ENCODE peak calls at places on chromosomes 12 and 14, in six cellular contexts. W is AG10803, O is kidney, V is dorsolateral prefrontal cortex, I is cardiac muscle cell, L is neural progenitor cell. E is an unnamed sample.
A peak's percentile ranks its signal among the peaks of the same experiment; 100 is the strongest.

GRCh38 chr12:74598819-74599218 is 61.2 kb downstream of the ATXN7L3B start:
- DNase-seq in O (no peak), W (no peak), I (no peak), L (no peak), V (no peak), E (no peak)

GRCh38 chr14:74563621-74564159 is 48.3 kb downstream of the LTBP2 start:
- DNase-seq in I (no peak), W (no peak), L (no peak), O (no peak), V (no peak), E (no peak)

GRCh38 chr14:63727231-63727735 is 582 bp downstream of the SGPP1 start:
- DNase-seq in W (peak; percentile 40), L (peak; percentile 26), O (peak; percentile 85), V (peak; percentile 54), I (peak; percentile 69), E (peak; percentile 34)

GRCh38 chr12:97512696-97513095 is 50.1 kb downstream of the RMST start:
- DNase-seq in O (no peak), I (no peak), V (no peak), L (no peak), W (no peak), E (no peak)

GRCh38 chr12:21650997-21651396 is 6.6 kb downstream of the LDHB start:
- DNase-seq in W (no peak), V (no peak), I (no peak), L (no peak), O (no peak), E (no peak)

GRCh38 chr12:25694072-25694471 is 141.0 kb upstream of the LMNTD1 start:
- DNase-seq in W (peak; percentile 74), L (no peak), V (no peak), O (no peak), I (no peak), E (peak; percentile 25)

GRCh38 chr14:90820958-90821357 is 4.7 kb upstream of the TTC7B start:
- DNase-seq in L (no peak), W (peak; percentile 29), O (no peak), I (no peak), V (no peak), E (no peak)

GRCh38 chr12:21656931-21657335 is 709 bp downstream of the LDHB start:
- DNase-seq in V (peak; percentile 45), W (peak; percentile 38), O (no peak), L (peak; percentile 31), I (peak; percentile 53), E (no peak)

GRCh38 chr12:5096241-5096880 is 52.7 kb downstream of the KCNA5 start:
- DNase-seq in W (peak; percentile 80), L (no peak), I (peak; percentile 47), V (peak; percentile 40), O (no peak), E (no peak)

GRCh38 chr14:82387699-82388098 is 854.0 kb upstream of the SEL1L start:
- DNase-seq in L (no peak), W (no peak), O (no peak), V (no peak), I (no peak), E (no peak)

GRCh38 chr14:105388110-105388951 is 10.0 kb upstream of the TEX22 start:
- DNase-seq in L (no peak), O (peak; percentile 69), W (no peak), I (no peak), V (no peak), E (no peak)

GRCh38 chr12:48812389-48812788 is 5.9 kb upstream of the CACNB3 start:
- DNase-seq in W (no peak), I (no peak), V (no peak), L (no peak), O (no peak), E (no peak)

GRCh38 chr12:107519906-107520859 is 165.4 kb upstream of the PWP1 start:
- DNase-seq in I (no peak), O (no peak), W (no peak), L (no peak), V (no peak), E (no peak)

GRCh38 chr12:107521826-107522355 is 163.7 kb upstream of the PWP1 start:
- DNase-seq in V (no peak), I (no peak), L (no peak), O (no peak), W (no peak), E (no peak)

GRCh38 chr12:107525063-107525718 is 160.4 kb upstream of the PWP1 start:
- DNase-seq in W (no peak), L (no peak), O (no peak), V (no peak), I (no peak), E (no peak)

GRCh38 chr12:107523760-107524558 is 161.6 kb upstream of the PWP1 start:
- DNase-seq in I (no peak), W (no peak), V (no peak), L (no peak), O (no peak), E (no peak)

DNA sequence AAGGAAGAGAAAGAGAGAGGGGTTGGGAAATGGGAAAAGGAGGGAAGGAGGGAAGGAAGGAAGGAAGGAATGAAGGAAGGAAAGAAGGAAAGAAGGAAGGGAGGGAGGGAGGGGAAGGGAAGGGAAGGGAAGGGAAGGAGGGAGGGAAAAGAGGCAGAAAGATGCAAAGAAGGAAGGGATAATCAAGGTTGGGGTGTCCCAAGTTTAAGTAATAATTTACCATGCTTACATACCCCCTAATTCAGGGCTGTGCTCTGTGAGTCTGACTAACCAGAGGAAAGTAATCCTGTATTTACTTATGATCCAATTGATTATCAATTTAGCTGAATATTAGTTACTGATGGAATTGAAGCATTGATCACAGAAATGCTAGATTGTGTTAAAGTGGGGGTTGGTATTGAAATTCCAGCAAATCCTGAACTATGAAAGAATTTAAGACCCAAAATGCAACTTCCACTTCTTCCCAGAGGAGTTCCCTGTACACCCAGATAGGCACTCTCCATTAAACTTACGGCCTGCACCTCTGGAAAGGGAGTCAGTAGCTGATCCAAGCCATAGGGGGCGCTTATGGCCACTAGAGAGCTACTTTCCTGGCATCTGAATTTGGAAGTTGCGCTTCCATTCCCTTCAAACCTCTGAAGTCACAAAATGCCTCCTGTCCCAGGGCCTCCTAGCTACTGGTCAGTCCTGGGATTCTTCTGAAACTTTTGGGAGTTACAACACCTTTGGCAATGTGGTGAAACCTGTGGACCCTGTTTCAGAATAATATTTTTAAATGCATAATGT is 162.7 kb upstream of the PWP1 start:
- DNase-seq in W (no peak), O (no peak), V (no peak), I (peak; percentile 6), L (peak; percentile 61), E (no peak)
- TF ChIP-seq CTCF in W (no peak), O (no peak), V (no peak), I (no peak), L (peak; percentile 63), E (no peak)

DNA sequence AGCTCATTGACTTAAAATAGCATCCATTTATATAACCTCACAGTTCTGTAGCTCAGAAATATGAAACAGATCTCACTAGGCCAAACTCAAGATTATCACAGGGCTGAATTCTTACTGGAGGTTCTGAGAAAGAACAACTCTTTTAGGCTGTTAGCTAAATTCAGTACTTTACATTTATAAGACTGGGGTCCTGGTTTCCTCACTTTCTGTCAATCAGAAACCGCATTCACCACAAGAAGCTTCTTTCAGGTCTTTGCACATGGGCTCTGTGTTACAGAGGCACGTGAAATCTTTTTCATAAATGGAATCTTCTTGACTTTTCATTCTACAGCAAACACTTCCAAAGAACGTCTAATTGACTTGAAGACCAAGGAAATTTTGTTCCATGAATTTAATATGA is 876.3 kb upstream of the FOXG1 start:
- DNase-seq in I (no peak), W (no peak), O (no peak), L (no peak), V (no peak), E (no peak)
- TF ChIP-seq CTCF in I (no peak), W (no peak), O (no peak), L (no peak), V (no peak), E (no peak)

DNA sequence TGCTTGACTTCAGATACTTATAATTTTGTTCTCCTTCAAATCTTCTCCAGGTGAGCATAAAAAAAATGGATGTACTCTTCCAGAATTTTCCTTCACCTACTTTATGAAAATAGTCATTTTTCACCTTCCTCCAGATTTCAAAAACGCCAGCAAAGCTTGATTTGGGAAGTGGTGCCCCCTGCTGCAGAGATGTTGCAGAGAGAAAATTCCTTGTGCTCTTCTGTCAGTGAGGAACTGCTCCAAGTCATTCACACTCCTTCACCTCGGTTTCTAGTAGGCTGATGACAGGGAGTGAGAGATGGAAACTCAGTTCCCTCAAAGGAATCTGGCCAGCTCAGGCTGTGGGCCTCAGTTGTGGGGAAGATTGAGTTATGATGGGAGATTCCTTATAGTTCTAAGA is 24.2 kb upstream of the RNASE3 start:
- DNase-seq in O (no peak), L (peak; percentile 50), W (no peak), V (no peak), I (peak; percentile 73), E (no peak)
- TF ChIP-seq CTCF in O (peak; percentile 15), L (peak; percentile 71), W (peak; percentile 46), V (peak; percentile 21), I (peak; percentile 65), E (no peak)

GRCh38 chr12:49998453-49998852 is 25.7 kb downstream of the AQP6 start:
- DNase-seq in W (no peak), I (no peak), L (no peak), O (no peak), V (no peak), E (no peak)
- TF ChIP-seq CTCF in W (no peak), I (no peak), L (no peak), O (no peak), V (no peak), E (no peak)

DNA sequence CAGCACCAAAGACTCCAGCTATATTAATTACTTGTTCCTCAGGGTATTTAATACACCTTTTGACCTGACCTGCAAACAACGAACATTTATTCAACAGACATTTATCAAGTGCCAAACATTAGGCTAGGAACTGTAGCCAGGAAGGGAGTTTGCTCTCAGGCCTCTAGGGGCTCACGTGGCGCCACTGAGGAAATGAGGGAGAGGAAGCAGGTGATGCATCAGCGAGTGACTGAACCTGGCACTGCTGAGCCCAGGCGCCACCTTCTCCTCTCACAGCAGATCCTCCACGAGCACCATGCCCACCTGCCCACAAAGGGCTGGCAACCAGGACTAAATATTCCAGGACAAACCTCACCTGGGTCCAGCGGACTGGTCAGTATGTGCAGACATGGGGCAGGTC is 50.2 kb downstream of the SETD3 start:
- DNase-seq in V (no peak), L (peak; percentile 43), I (peak; percentile 34), W (no peak), O (peak; percentile 78), E (no peak)
- TF ChIP-seq CTCF in V (no peak), L (peak; percentile 60), I (peak; percentile 27), W (peak; percentile 17), O (peak; percentile 38), E (no peak)

DNA sequence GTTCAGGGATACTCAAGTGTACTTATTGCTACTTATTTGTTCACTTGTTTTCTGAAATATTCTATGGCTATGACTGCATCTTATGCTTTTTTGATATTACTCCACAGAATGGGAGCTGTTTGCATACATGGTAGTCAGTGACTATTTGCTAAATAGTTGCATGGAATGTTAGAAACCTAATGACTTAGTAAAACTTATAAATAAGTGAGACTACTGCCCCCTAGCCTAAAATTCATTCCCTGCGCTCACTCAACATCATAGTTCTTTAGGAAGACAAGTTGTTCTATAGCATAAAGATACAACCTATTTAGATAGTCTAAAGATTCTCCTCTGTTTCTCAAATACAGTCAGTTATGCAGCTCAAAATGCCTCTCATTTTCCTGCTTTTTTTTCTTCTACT is 305.5 kb downstream of the CEP128 start:
- DNase-seq in W (peak; percentile 18), V (no peak), L (peak; percentile 29), O (no peak), I (no peak), E (no peak)
- TF ChIP-seq CTCF in W (peak; percentile 34), V (no peak), L (peak; percentile 66), O (no peak), I (peak; percentile 21), E (no peak)

E was measured in omental fat pad.